ENCODE peak calls at places on chromosomes 3 and 15, in four cellular contexts. One of them, this sample, is unnamed. For H3K4me1, the result is how much of the 10 kb centered on the place peaks cover.

GRCh38 chr3:145854486-145854885 is 306.5 kb downstream of the PLOD2 start:
- DNase-seq in OCI-LY7: no peak
- DNase-seq in fibroblast of lung: no peak
- DNase-seq in IMR-90: no peak
- DNase-seq in this sample: no peak

GRCh38 chr3:46663611-46664135 is 29.8 kb downstream of the ALS2CL start:
- DNase-seq in OCI-LY7: peak
- DNase-seq in fibroblast of lung: peak
- DNase-seq in IMR-90: peak
- DNase-seq in this sample: no peak

GRCh38 chr3:136699271-136699828 is 52.8 kb downstream of the STAG1 start:
- DNase-seq in OCI-LY7: no peak
- DNase-seq in fibroblast of lung: no peak
- DNase-seq in IMR-90: no peak
- DNase-seq in this sample: no peak

GRCh38 chr15:91522609-91523332 is 330.7 kb upstream of the SLCO3A1 start:
- DNase-seq in OCI-LY7: no peak
- DNase-seq in fibroblast of lung: peak
- DNase-seq in IMR-90: peak
- DNase-seq in this sample: no peak

GRCh38 chr3:57896046-57896445 is 112.2 kb upstream of the FLNB start:
- DNase-seq in OCI-LY7: no peak
- DNase-seq in fibroblast of lung: no peak
- DNase-seq in IMR-90: no peak
- DNase-seq in this sample: no peak

GRCh38 chr3:56976666-56977560 is 83.6 kb upstream of the SPATA12 start:
- DNase-seq in OCI-LY7: no peak
- DNase-seq in fibroblast of lung: peak
- DNase-seq in IMR-90: peak
- DNase-seq in this sample: no peak

GRCh38 chr15:88238618-88239430 is 17.7 kb downstream of the NTRK3 start:
- DNase-seq in OCI-LY7: no peak
- DNase-seq in fibroblast of lung: peak
- DNase-seq in IMR-90: peak
- DNase-seq in this sample: no peak

GRCh38 chr3:178419078-178419477 is 117.2 kb upstream of the KCNMB2 start:
- DNase-seq in OCI-LY7: no peak
- DNase-seq in fibroblast of lung: no peak
- DNase-seq in IMR-90: peak
- DNase-seq in this sample: no peak

GRCh38 chr3:157109267-157110141 is 50.4 kb downstream of the CCNL1 start:
- DNase-seq in OCI-LY7: no peak
- DNase-seq in fibroblast of lung: no peak
- DNase-seq in IMR-90: no peak
- DNase-seq in this sample: no peak

GRCh38 chr3:38556640-38557358 is 60.7 kb downstream of the EXOG start:
- DNase-seq in OCI-LY7: no peak
- DNase-seq in fibroblast of lung: no peak
- DNase-seq in IMR-90: no peak
- DNase-seq in this sample: no peak

GRCh38 chr3:16504242-16504641 is 9.3 kb downstream of the RFTN1 start:
- DNase-seq in OCI-LY7: peak
- DNase-seq in fibroblast of lung: peak
- DNase-seq in IMR-90: peak
- DNase-seq in this sample: no peak

GRCh38 chr15:27382296-27382695 is 411.3 kb downstream of the GABRG3 start:
- DNase-seq in OCI-LY7: no peak
- DNase-seq in fibroblast of lung: no peak
- DNase-seq in IMR-90: no peak
- DNase-seq in this sample: no peak

GRCh38 chr15:96349933-96350292 is 19.4 kb downstream of the NR2F2 start:
- DNase-seq in OCI-LY7: no peak
- DNase-seq in fibroblast of lung: no peak
- DNase-seq in IMR-90: no peak
- DNase-seq in this sample: no peak

GRCh38 chr15:95259513-95259912 is 1028.2 kb downstream of the MCTP2 start:
- DNase-seq in OCI-LY7: peak
- DNase-seq in fibroblast of lung: peak
- DNase-seq in IMR-90: peak
- DNase-seq in this sample: no peak

GRCh38 chr3:151305778-151306157 is 10.9 kb downstream of the GPR87 start:
- DNase-seq in OCI-LY7: no peak
- DNase-seq in fibroblast of lung: no peak
- DNase-seq in IMR-90: peak
- DNase-seq in this sample: no peak

GRCh38 chr3:53850895-53851294 is 4.5 kb downstream of the IL17RB start:
- DNase-seq in OCI-LY7: no peak
- DNase-seq in fibroblast of lung: peak
- DNase-seq in IMR-90: peak
- DNase-seq in this sample: no peak

GRCh38 chr3:184209146-184209923 is 20.1 kb upstream of the VWA5B2 start:
- DNase-seq in OCI-LY7: no peak
- DNase-seq in fibroblast of lung: no peak
- DNase-seq in IMR-90: no peak
- DNase-seq in this sample: no peak

GRCh38 chr3:46977811-46978195 is 1.3 kb upstream of the CCDC12 start:
- DNase-seq in OCI-LY7: no peak
- DNase-seq in fibroblast of lung: no peak
- DNase-seq in IMR-90: no peak
- DNase-seq in this sample: no peak

GRCh38 chr3:122789585-122790273 is 3.9 kb downstream of the HSPBAP1 start:
- DNase-seq in OCI-LY7: no peak
- DNase-seq in fibroblast of lung: no peak
- DNase-seq in IMR-90: no peak
- DNase-seq in this sample: no peak

GRCh38 chr3:151875759-151876158 is 2.3 kb downstream of the SUCNR1 start:
- DNase-seq in OCI-LY7: no peak
- DNase-seq in fibroblast of lung: no peak
- DNase-seq in IMR-90: peak
- DNase-seq in this sample: no peak

GRCh38 chr15:79811406-79812405 is 85.1 kb downstream of the MTHFS start:
- DNase-seq in OCI-LY7: no peak
- DNase-seq in fibroblast of lung: peak
- DNase-seq in IMR-90: peak
- DNase-seq in this sample: no peak

GRCh38 chr15:54580643-54581042 is 602.4 kb downstream of the UNC13C start:
- DNase-seq in OCI-LY7: no peak
- DNase-seq in fibroblast of lung: no peak
- DNase-seq in IMR-90: no peak
- DNase-seq in this sample: no peak

GRCh38 chr3:119219069-119219468 is 21.6 kb downstream of the B4GALT4 start:
- DNase-seq in OCI-LY7: no peak
- DNase-seq in fibroblast of lung: no peak
- DNase-seq in IMR-90: no peak
- DNase-seq in this sample: no peak

GRCh38 chr3:149376728-149377407 is 581 bp downstream of the TM4SF1 start:
- DNase-seq in OCI-LY7: no peak
- DNase-seq in fibroblast of lung: peak
- DNase-seq in IMR-90: peak
- DNase-seq in this sample: no peak

GRCh38 chr3:166052440-166052839 is 215.2 kb upstream of the BCHE start:
- DNase-seq in OCI-LY7: no peak
- DNase-seq in fibroblast of lung: no peak
- DNase-seq in IMR-90: no peak
- DNase-seq in this sample: no peak

GRCh38 chr3:37935290-37935668 is 55.3 kb upstream of the VILL start:
- DNase-seq in OCI-LY7: peak
- DNase-seq in fibroblast of lung: peak
- DNase-seq in IMR-90: peak
- DNase-seq in this sample: no peak

GRCh38 chr3:132788299-132788698 is 66.1 kb upstream of the NPHP3 start:
- DNase-seq in OCI-LY7: no peak
- DNase-seq in fibroblast of lung: peak
- DNase-seq in IMR-90: peak
- DNase-seq in this sample: no peak

GRCh38 chr3:186224211-186224610 is 115.3 kb upstream of the ETV5 start:
- DNase-seq in OCI-LY7: no peak
- DNase-seq in fibroblast of lung: no peak
- DNase-seq in IMR-90: no peak
- DNase-seq in this sample: no peak

GRCh38 chr3:4957978-4958377 is 21.3 kb upstream of the BHLHE40 start:
- DNase-seq in OCI-LY7: no peak
- DNase-seq in fibroblast of lung: no peak
- DNase-seq in IMR-90: no peak
- DNase-seq in this sample: no peak

GRCh38 chr3:189270248-189270832 is 98.6 kb downstream of the TPRG1 start:
- DNase-seq in OCI-LY7: peak
- DNase-seq in fibroblast of lung: peak
- DNase-seq in IMR-90: peak
- DNase-seq in this sample: peak

GRCh38 chr15:95669146-95669922 is 661.2 kb upstream of the NR2F2 start:
- DNase-seq in OCI-LY7: no peak
- DNase-seq in fibroblast of lung: no peak
- DNase-seq in IMR-90: no peak
- DNase-seq in this sample: no peak

GRCh38 chr3:187104956-187105355 is 34.3 kb downstream of the RPL39L start:
- DNase-seq in OCI-LY7: no peak
- DNase-seq in fibroblast of lung: no peak
- DNase-seq in IMR-90: no peak
- DNase-seq in this sample: no peak

GRCh38 chr3:151789853-151790463 is 24.0 kb upstream of the AADAC start:
- DNase-seq in OCI-LY7: no peak
- DNase-seq in fibroblast of lung: no peak
- DNase-seq in IMR-90: no peak
- DNase-seq in this sample: no peak

GRCh38 chr3:161043343-161044035 is 61.7 kb downstream of the B3GALNT1 start:
- DNase-seq in OCI-LY7: no peak
- DNase-seq in fibroblast of lung: no peak
- DNase-seq in IMR-90: no peak
- DNase-seq in this sample: no peak

GRCh38 chr15:35038655-35039534 is 46.2 kb downstream of the NANOGP8 start:
- DNase-seq in OCI-LY7: no peak
- DNase-seq in fibroblast of lung: peak
- DNase-seq in IMR-90: peak
- DNase-seq in this sample: no peak

GRCh38 chr15:35043380-35044095 is 41.6 kb downstream of the NANOGP8 start:
- DNase-seq in OCI-LY7: no peak
- DNase-seq in fibroblast of lung: no peak
- DNase-seq in IMR-90: no peak
- DNase-seq in this sample: no peak

GRCh38 chr15:35040339-35041255 is 44.5 kb downstream of the NANOGP8 start:
- DNase-seq in OCI-LY7: no peak
- DNase-seq in fibroblast of lung: no peak
- DNase-seq in IMR-90: no peak
- DNase-seq in this sample: no peak
- H2AFZ ChIP-seq in OCI-LY7: no peak
- H2AFZ ChIP-seq in fibroblast of lung: no peak
- H2AFZ ChIP-seq in IMR-90: no peak
- H2AFZ ChIP-seq in this sample: no peak

GRCh38 chr3:15120986-15121385 is 22.0 kb upstream of the RBSN start:
- DNase-seq in OCI-LY7: no peak
- DNase-seq in fibroblast of lung: no peak
- DNase-seq in IMR-90: no peak
- DNase-seq in this sample: no peak

GRCh38 chr3:15117011-15117410 is 18.1 kb upstream of the RBSN start:
- DNase-seq in OCI-LY7: no peak
- DNase-seq in fibroblast of lung: no peak
- DNase-seq in IMR-90: no peak
- DNase-seq in this sample: no peak

GRCh38 chr3:15116032-15116653 is 17.2 kb upstream of the RBSN start:
- DNase-seq in OCI-LY7: no peak
- DNase-seq in fibroblast of lung: no peak
- DNase-seq in IMR-90: no peak
- DNase-seq in this sample: no peak

GRCh38 chr3:15122398-15122797 is 23.4 kb upstream of the RBSN start:
- DNase-seq in OCI-LY7: no peak
- DNase-seq in fibroblast of lung: no peak
- DNase-seq in IMR-90: no peak
- DNase-seq in this sample: no peak

GRCh38 chr3:15121936-15122335 is 23.0 kb upstream of the RBSN start:
- DNase-seq in OCI-LY7: no peak
- DNase-seq in fibroblast of lung: peak
- DNase-seq in IMR-90: no peak
- DNase-seq in this sample: no peak
- H3K4me3 ChIP-seq in OCI-LY7: no peak
- H3K4me3 ChIP-seq in fibroblast of lung: no peak
- H3K4me3 ChIP-seq in IMR-90: no peak
- H3K4me3 ChIP-seq in this sample: no peak

GRCh38 chr3:55484741-55485207 is 2.3 kb downstream of the WNT5A start:
- DNase-seq in OCI-LY7: no peak
- DNase-seq in fibroblast of lung: peak
- DNase-seq in IMR-90: no peak
- DNase-seq in this sample: no peak

GRCh38 chr3:55481918-55482495 is 5.1 kb downstream of the WNT5A start:
- DNase-seq in OCI-LY7: no peak
- DNase-seq in fibroblast of lung: peak
- DNase-seq in IMR-90: peak
- DNase-seq in this sample: no peak

GRCh38 chr3:55482496-55483195 is 4.5 kb downstream of the WNT5A start:
- DNase-seq in OCI-LY7: no peak
- DNase-seq in fibroblast of lung: peak
- DNase-seq in IMR-90: peak
- DNase-seq in this sample: no peak

GRCh38 chr3:55484191-55484644 is 2.9 kb downstream of the WNT5A start:
- DNase-seq in OCI-LY7: no peak
- DNase-seq in fibroblast of lung: peak
- DNase-seq in IMR-90: no peak
- DNase-seq in this sample: no peak

GRCh38 chr3:55483196-55484095 is 3.7 kb downstream of the WNT5A start:
- DNase-seq in OCI-LY7: no peak
- DNase-seq in fibroblast of lung: peak
- DNase-seq in IMR-90: no peak
- DNase-seq in this sample: no peak
- H3K4me1 ChIP-seq in OCI-LY7: under half
- H3K4me1 ChIP-seq in fibroblast of lung: under half
- H3K4me1 ChIP-seq in IMR-90: under half
- H3K4me1 ChIP-seq in this sample: under half

DNA sequence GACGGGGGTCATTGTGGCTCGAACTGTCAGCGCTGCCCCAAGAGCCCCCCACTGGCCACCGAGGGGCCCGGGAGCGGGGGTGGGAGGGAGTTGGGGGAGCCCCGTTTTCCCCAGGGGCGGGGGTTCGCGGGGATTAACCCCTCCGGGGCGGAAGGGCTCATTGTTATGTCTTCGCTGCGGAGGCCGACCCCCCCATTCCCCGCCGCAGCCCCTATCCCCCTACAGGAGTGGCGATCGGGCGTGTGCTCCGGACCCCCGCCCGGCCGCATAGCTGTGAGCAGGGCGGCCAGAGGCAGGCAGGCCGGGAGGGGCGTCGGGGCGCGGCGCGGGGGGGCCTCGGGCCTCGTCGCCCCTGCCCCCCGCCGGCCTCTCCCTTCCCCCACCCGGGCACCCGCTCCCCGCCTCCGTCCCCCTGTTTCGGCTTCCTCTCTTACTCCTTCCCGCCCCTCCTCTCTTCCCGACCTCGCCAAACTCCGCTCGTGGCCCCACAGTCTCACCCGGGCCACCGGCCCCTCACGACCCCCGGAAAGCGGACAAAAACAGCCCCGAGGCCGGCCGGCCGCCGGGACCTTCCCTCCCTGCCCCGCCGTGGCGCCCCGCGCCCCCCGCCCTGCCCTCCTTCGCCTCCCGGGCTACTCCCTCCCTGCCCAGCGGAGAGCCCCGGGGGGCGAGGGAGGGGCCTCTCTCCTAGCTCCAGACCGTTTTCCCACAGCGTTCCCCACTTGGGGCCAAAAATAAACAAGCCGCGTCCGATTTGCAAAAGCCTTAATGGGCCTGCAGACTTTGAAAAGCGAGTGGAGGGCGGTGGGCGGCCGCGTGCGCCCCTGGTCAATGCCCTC is 786 bp downstream of the UBE2E1 start:
- DNase-seq in OCI-LY7: peak
- DNase-seq in fibroblast of lung: peak
- DNase-seq in IMR-90: no peak
- DNase-seq in this sample: no peak
- H2AFZ ChIP-seq in OCI-LY7: no peak
- H2AFZ ChIP-seq in fibroblast of lung: no peak
- H2AFZ ChIP-seq in IMR-90: peak
- H2AFZ ChIP-seq in this sample: peak

This sample was measured in keratinocyte.